ENCODE peak calls at places on chromosomes 11 and 22, in five cellular contexts. One of them, this sample, is unnamed.

GRCh38 chr11:11813288-11813962 is 28.3 kb upstream of the USP47 start:
- DNase-seq in mesenchymal stem cell: peak
- DNase-seq in H9: no peak
- DNase-seq in H1: no peak
- DNase-seq in IMR-90: peak
- DNase-seq in this sample: no peak

GRCh38 chr11:76888989-76889388 is 28.3 kb downstream of the ACER3 start:
- DNase-seq in mesenchymal stem cell: no peak
- DNase-seq in H9: no peak
- DNase-seq in H1: no peak
- DNase-seq in IMR-90: peak
- DNase-seq in this sample: no peak

GRCh38 chr22:44580176-44580575 is 82.1 kb upstream of the RTL6 start:
- DNase-seq in mesenchymal stem cell: no peak
- DNase-seq in H9: peak
- DNase-seq in H1: no peak
- DNase-seq in IMR-90: no peak
- DNase-seq in this sample: no peak

GRCh38 chr11:25910090-25910489 is 421.8 kb upstream of the ANO3 start:
- DNase-seq in mesenchymal stem cell: peak
- DNase-seq in H9: no peak
- DNase-seq in H1: no peak
- DNase-seq in IMR-90: no peak
- DNase-seq in this sample: no peak

GRCh38 chr22:47406180-47406723 is 643.8 kb downstream of the TBC1D22A start:
- DNase-seq in mesenchymal stem cell: no peak
- DNase-seq in H9: no peak
- DNase-seq in H1: no peak
- DNase-seq in IMR-90: no peak
- DNase-seq in this sample: no peak

GRCh38 chr22:47388331-47388730 is 625.9 kb downstream of the TBC1D22A start:
- DNase-seq in mesenchymal stem cell: no peak
- DNase-seq in H9: no peak
- DNase-seq in H1: no peak
- DNase-seq in IMR-90: no peak
- DNase-seq in this sample: no peak

GRCh38 chr22:44862981-44863860 is 110.8 kb downstream of the ARHGAP8 start:
- DNase-seq in mesenchymal stem cell: no peak
- DNase-seq in H9: peak
- DNase-seq in H1: no peak
- DNase-seq in IMR-90: no peak
- DNase-seq in this sample: no peak

GRCh38 chr11:3165152-3165705 is at the start of gene OSBPL5:
- DNase-seq in mesenchymal stem cell: peak
- DNase-seq in H9: no peak
- DNase-seq in H1: no peak
- DNase-seq in IMR-90: peak
- DNase-seq in this sample: no peak

GRCh38 chr22:50473855-50474671 is 772 bp downstream of the SBF1 start:
- DNase-seq in mesenchymal stem cell: peak
- DNase-seq in H9: no peak
- DNase-seq in H1: no peak
- DNase-seq in IMR-90: peak
- DNase-seq in this sample: no peak

GRCh38 chr22:50304528-50305392 is 2.7 kb downstream of the PLXNB2 start:
- DNase-seq in mesenchymal stem cell: no peak
- DNase-seq in H9: no peak
- DNase-seq in H1: no peak
- DNase-seq in IMR-90: no peak
- DNase-seq in this sample: no peak

GRCh38 chr11:2151500-2152257 is 9.3 kb downstream of the INS start:
- DNase-seq in mesenchymal stem cell: peak
- DNase-seq in H9: peak
- DNase-seq in H1: no peak
- DNase-seq in IMR-90: peak
- DNase-seq in this sample: peak

GRCh38 chr22:39808087-39808486 is 85.5 kb downstream of the ENTHD1 start:
- DNase-seq in mesenchymal stem cell: no peak
- DNase-seq in H9: peak
- DNase-seq in H1: no peak
- DNase-seq in IMR-90: peak
- DNase-seq in this sample: no peak

GRCh38 chr11:128903248-128904041 is 12.3 kb downstream of the KCNJ5 start:
- DNase-seq in mesenchymal stem cell: no peak
- DNase-seq in H9: peak
- DNase-seq in H1: no peak
- DNase-seq in IMR-90: peak
- DNase-seq in this sample: no peak

GRCh38 chr22:38397189-38398097 is 57.6 kb downstream of the KCNJ4 start:
- DNase-seq in mesenchymal stem cell: peak
- DNase-seq in H9: peak
- DNase-seq in H1: peak
- DNase-seq in IMR-90: no peak
- DNase-seq in this sample: peak

GRCh38 chr22:50297510-50298265 is 9.8 kb downstream of the PLXNB2 start:
- DNase-seq in mesenchymal stem cell: no peak
- DNase-seq in H9: no peak
- DNase-seq in H1: no peak
- DNase-seq in IMR-90: no peak
- DNase-seq in this sample: no peak

GRCh38 chr22:42905702-42906183 is 48.7 kb upstream of the ARFGAP3 start:
- DNase-seq in mesenchymal stem cell: no peak
- DNase-seq in H9: no peak
- DNase-seq in H1: no peak
- DNase-seq in IMR-90: no peak
- DNase-seq in this sample: no peak

GRCh38 chr11:14551380-14551779 is 31.2 kb upstream of the PSMA1 start:
- DNase-seq in mesenchymal stem cell: no peak
- DNase-seq in H9: no peak
- DNase-seq in H1: no peak
- DNase-seq in IMR-90: no peak
- DNase-seq in this sample: no peak

GRCh38 chr11:3093281-3094191 is 36.3 kb upstream of the CARS1 start:
- DNase-seq in mesenchymal stem cell: no peak
- DNase-seq in H9: peak
- DNase-seq in H1: no peak
- DNase-seq in IMR-90: no peak
- DNase-seq in this sample: no peak

GRCh38 chr22:50192056-50192824 is 6.5 kb downstream of the TRABD start:
- DNase-seq in mesenchymal stem cell: no peak
- DNase-seq in H9: no peak
- DNase-seq in H1: no peak
- DNase-seq in IMR-90: peak
- DNase-seq in this sample: no peak

GRCh38 chr11:93585758-93586157 is 42.6 kb upstream of the SMCO4 start:
- DNase-seq in mesenchymal stem cell: peak
- DNase-seq in H9: no peak
- DNase-seq in H1: no peak
- DNase-seq in IMR-90: peak
- DNase-seq in this sample: no peak

GRCh38 chr11:57276169-57276854 is 39.3 kb upstream of the APLNR start:
- DNase-seq in mesenchymal stem cell: no peak
- DNase-seq in H9: no peak
- DNase-seq in H1: no peak
- DNase-seq in IMR-90: no peak
- DNase-seq in this sample: no peak

GRCh38 chr11:57278721-57279095 is 41.7 kb upstream of the APLNR start:
- DNase-seq in mesenchymal stem cell: no peak
- DNase-seq in H9: no peak
- DNase-seq in H1: no peak
- DNase-seq in IMR-90: no peak
- DNase-seq in this sample: no peak

GRCh38 chr11:57277845-57278720 is 41.0 kb upstream of the APLNR start:
- DNase-seq in mesenchymal stem cell: peak
- DNase-seq in H9: peak
- DNase-seq in H1: peak
- DNase-seq in IMR-90: peak
- DNase-seq in this sample: peak

GRCh38 chr11:57276857-57277505 is 39.9 kb upstream of the APLNR start:
- DNase-seq in mesenchymal stem cell: no peak
- DNase-seq in H9: no peak
- DNase-seq in H1: no peak
- DNase-seq in IMR-90: peak
- DNase-seq in this sample: no peak

GRCh38 chr11:57279131-57279530 is 42.1 kb upstream of the APLNR start:
- DNase-seq in mesenchymal stem cell: peak
- DNase-seq in H9: no peak
- DNase-seq in H1: no peak
- DNase-seq in IMR-90: peak
- DNase-seq in this sample: no peak
- H4K91ac ChIP-seq in mesenchymal stem cell: no peak
- H4K91ac ChIP-seq in H9: no peak
- H4K91ac ChIP-seq in H1: no peak
- H4K91ac ChIP-seq in IMR-90: peak
- H4K91ac ChIP-seq in this sample: no peak

GRCh38 chr11:83363280-83363679 is 77.1 kb upstream of the CCDC90B start:
- DNase-seq in mesenchymal stem cell: no peak
- DNase-seq in H9: no peak
- DNase-seq in H1: no peak
- DNase-seq in IMR-90: no peak
- DNase-seq in this sample: no peak

GRCh38 chr11:83367745-83368144 is 81.6 kb upstream of the CCDC90B start:
- DNase-seq in mesenchymal stem cell: no peak
- DNase-seq in H9: peak
- DNase-seq in H1: no peak
- DNase-seq in IMR-90: no peak
- DNase-seq in this sample: no peak

GRCh38 chr11:83361831-83362230 is 75.7 kb upstream of the CCDC90B start:
- DNase-seq in mesenchymal stem cell: no peak
- DNase-seq in H9: no peak
- DNase-seq in H1: no peak
- DNase-seq in IMR-90: no peak
- DNase-seq in this sample: no peak

DNA sequence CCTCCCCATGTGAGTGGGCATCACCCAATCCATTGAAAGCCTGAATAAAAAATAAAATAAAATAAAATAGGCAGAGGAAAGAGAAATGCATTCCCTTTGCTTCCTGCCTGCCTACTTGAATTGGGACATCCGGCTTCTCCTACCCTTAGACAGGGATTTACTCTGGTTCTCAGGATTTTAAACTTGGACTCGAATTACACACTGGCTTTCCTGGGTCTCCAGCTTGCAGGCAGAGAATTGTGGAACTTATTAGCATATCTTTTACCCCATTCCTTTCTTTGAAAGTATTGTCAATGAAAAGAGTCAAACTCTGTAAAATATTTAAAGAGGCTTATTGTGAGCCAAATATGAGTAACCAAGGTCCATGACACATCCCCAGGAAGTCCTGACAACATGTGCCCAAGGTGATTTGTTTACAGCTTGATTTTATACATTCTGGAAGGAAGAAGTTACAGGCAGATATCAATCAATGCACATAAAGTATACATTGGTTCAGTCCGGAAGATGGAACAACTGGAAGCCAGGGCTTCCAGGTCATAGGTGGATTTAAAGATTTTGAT is 78.4 kb upstream of the CCDC90B start:
- DNase-seq in mesenchymal stem cell: no peak
- DNase-seq in H9: no peak
- DNase-seq in H1: peak
- DNase-seq in IMR-90: no peak
- DNase-seq in this sample: no peak
- H2BK15ac ChIP-seq in mesenchymal stem cell: no peak
- H2BK15ac ChIP-seq in H9: no peak
- H2BK15ac ChIP-seq in H1: no peak
- H2BK15ac ChIP-seq in IMR-90: no peak
- H2BK15ac ChIP-seq in this sample: no peak

DNA sequence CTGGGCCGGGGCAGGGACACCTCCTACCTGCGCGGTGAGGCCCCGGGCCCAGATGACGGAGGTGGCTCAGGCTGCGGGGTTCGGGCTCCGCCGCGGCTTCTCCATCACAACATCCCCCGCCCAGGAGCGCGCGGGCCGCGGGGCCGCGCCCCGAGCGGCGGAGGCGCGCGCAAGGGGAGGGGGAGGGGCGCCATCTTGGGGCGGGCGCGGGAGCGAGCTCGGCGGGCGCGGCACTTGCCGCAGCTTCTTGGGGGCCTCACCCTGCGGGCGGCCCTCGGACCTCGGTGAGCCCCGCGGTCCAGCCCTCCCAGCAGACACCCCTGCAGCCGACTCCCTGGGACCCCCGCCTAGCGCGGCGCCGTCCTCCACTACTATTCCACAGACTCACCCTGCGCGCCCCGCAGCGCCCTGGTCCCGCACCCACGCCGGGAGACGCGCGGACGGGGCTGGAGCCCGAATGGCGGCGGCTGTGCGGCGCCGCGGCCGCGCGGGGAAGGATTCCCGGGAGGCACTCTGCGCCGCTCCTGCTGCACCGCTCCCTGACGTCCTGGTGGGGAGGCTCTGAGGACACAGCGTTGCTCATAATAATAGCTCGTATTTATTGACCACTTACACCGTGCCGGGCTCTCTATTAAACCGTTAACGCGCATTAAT is at the start of gene APBB1:
- DNase-seq in mesenchymal stem cell: peak
- DNase-seq in H9: peak
- DNase-seq in H1: no peak
- DNase-seq in IMR-90: peak
- DNase-seq in this sample: peak
- H4K91ac ChIP-seq in mesenchymal stem cell: peak
- H4K91ac ChIP-seq in H9: no peak
- H4K91ac ChIP-seq in H1: peak
- H4K91ac ChIP-seq in IMR-90: peak
- H4K91ac ChIP-seq in this sample: no peak

GRCh38 chr22:24473278-24473677 is 21.9 kb upstream of the UPB1 start:
- DNase-seq in mesenchymal stem cell: no peak
- DNase-seq in H9: no peak
- DNase-seq in H1: no peak
- DNase-seq in IMR-90: no peak
- DNase-seq in this sample: no peak
- H2BK15ac ChIP-seq in mesenchymal stem cell: no peak
- H2BK15ac ChIP-seq in H9: no peak
- H2BK15ac ChIP-seq in H1: no peak
- H2BK15ac ChIP-seq in IMR-90: peak
- H2BK15ac ChIP-seq in this sample: no peak

DNA sequence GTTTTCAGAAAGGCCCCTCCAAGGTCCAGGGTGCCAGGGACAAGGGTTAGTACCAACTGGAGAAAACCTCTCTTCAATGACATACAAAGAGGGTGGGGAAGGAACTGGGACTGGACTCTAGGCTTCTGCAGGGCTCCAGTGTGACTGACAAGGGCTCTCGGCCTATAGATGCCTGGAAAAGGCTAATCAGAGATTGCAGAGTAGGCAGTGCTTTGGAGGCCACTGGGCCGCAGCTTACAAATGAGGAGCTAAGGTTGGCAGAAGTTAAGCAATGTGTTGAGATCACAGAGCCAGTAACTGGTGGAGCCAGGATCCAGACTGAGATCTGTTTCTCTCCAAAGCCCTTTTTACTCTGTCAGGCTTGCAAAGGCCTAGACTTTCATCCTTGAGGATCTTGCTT is 7.4 kb upstream of the DGKZ start:
- DNase-seq in mesenchymal stem cell: no peak
- DNase-seq in H9: no peak
- DNase-seq in H1: no peak
- DNase-seq in IMR-90: no peak
- DNase-seq in this sample: no peak
- H4K91ac ChIP-seq in mesenchymal stem cell: no peak
- H4K91ac ChIP-seq in H9: no peak
- H4K91ac ChIP-seq in H1: peak
- H4K91ac ChIP-seq in IMR-90: no peak
- H4K91ac ChIP-seq in this sample: no peak

GRCh38 chr22:29306175-29306829 is at the start of gene GAS2L1:
- DNase-seq in mesenchymal stem cell: peak
- DNase-seq in H9: peak
- DNase-seq in H1: peak
- DNase-seq in IMR-90: peak
- DNase-seq in this sample: peak
- H2BK15ac ChIP-seq in mesenchymal stem cell: peak
- H2BK15ac ChIP-seq in H9: no peak
- H2BK15ac ChIP-seq in H1: peak
- H2BK15ac ChIP-seq in IMR-90: peak
- H2BK15ac ChIP-seq in this sample: peak

This sample was measured in neuronal stem cell.